ENCODE peak calls at places on chromosomes 7 and 10, in five cellular contexts. One of them, this sample, is unnamed.
A peak's percentile ranks its signal among the peaks of the same experiment; 100 is the strongest.

GRCh38 chr7:2539031-2540028 is 16.0 kb downstream of the BRAT1 start:
- DNase-seq in left colon: peak; percentile 5
- DNase-seq in left ventricle myocardium superior: peak; percentile 25
- DNase-seq in HT1080: no peak
- DNase-seq in osteoblast: peak; percentile 50
- DNase-seq in this sample: peak; percentile 45

GRCh38 chr7:38453187-38453586 is 178.0 kb downstream of the AMPH start:
- DNase-seq in left ventricle myocardium superior: no peak
- DNase-seq in left colon: no peak
- DNase-seq in HT1080: no peak
- DNase-seq in osteoblast: no peak
- DNase-seq in this sample: no peak

GRCh38 chr7:101804087-101804631 is 13.3 kb upstream of the CUX1 start:
- DNase-seq in HT1080: no peak
- DNase-seq in osteoblast: no peak
- DNase-seq in left ventricle myocardium superior: no peak
- DNase-seq in left colon: no peak
- DNase-seq in this sample: no peak

GRCh38 chr7:46173526-46174191 is 252.6 kb upstream of the IGFBP3 start:
- DNase-seq in osteoblast: no peak
- DNase-seq in HT1080: no peak
- DNase-seq in left colon: no peak
- DNase-seq in left ventricle myocardium superior: peak; percentile 80
- DNase-seq in this sample: no peak

GRCh38 chr10:95391570-95392249 is 100.9 kb upstream of the PDLIM1 start:
- DNase-seq in HT1080: peak; percentile 45
- DNase-seq in left ventricle myocardium superior: peak; percentile 48
- DNase-seq in osteoblast: no peak
- DNase-seq in left colon: no peak
- DNase-seq in this sample: no peak

GRCh38 chr10:8049151-8049873 is 5.2 kb upstream of the GATA3 start:
- DNase-seq in osteoblast: peak; percentile 90
- DNase-seq in left ventricle myocardium superior: no peak
- DNase-seq in left colon: no peak
- DNase-seq in HT1080: no peak
- DNase-seq in this sample: no peak

GRCh38 chr10:46033602-46034011 is 3.2 kb upstream of the NCOA4 start:
- DNase-seq in HT1080: peak; percentile 89
- DNase-seq in left ventricle myocardium superior: no peak
- DNase-seq in osteoblast: peak; percentile 95
- DNase-seq in left colon: no peak
- DNase-seq in this sample: peak; percentile 14

GRCh38 chr7:82049442-82049841 is 279.6 kb upstream of the HGF start:
- DNase-seq in left ventricle myocardium superior: no peak
- DNase-seq in osteoblast: no peak
- DNase-seq in HT1080: no peak
- DNase-seq in left colon: no peak
- DNase-seq in this sample: no peak